ENCODE peak calls at places on chromosome 9, in seven cellular contexts. Y, A, X, D, W, G and N are unnamed samples.

GRCh38 chr9:133086894-133087293 is 25.1 kb downstream of the CEL start:
- DNase-seq in Y (no peak), A (no peak), X (no peak), D (peak), W (no peak), G (no peak), N (no peak)

GRCh38 chr9:131609116-131609830 is 64.0 kb downstream of the PRRT1B start:
- DNase-seq in Y (peak), A (no peak), X (no peak), D (peak), W (no peak), G (no peak), N (peak)

GRCh38 chr9:82081507-82081906 is 92.9 kb downstream of the SPATA31D1 start:
- DNase-seq in Y (no peak), A (no peak), X (no peak), D (no peak), W (no peak), G (no peak), N (no peak)

GRCh38 chr9:114140401-114140800 is 14.9 kb upstream of the COL27A1 start:
- DNase-seq in Y (no peak), A (no peak), X (no peak), D (no peak), W (no peak), G (no peak), N (no peak)

GRCh38 chr9:16794871-16795639 is 75.4 kb downstream of the BNC2 start:
- DNase-seq in Y (peak), A (peak), X (no peak), D (no peak), W (no peak), G (no peak), N (no peak)

GRCh38 chr9:88835038-88835466 is 156.2 kb upstream of the S1PR3 start:
- DNase-seq in Y (peak), A (peak), X (no peak), D (no peak), W (no peak), G (no peak), N (no peak)

GRCh38 chr9:89352874-89353649 is 34.8 kb downstream of the SECISBP2 start:
- DNase-seq in Y (no peak), A (no peak), X (no peak), D (no peak), W (no peak), G (no peak), N (no peak)

GRCh38 chr9:89178162-89179120 is at the start of gene SHC3:
- DNase-seq in Y (peak), A (peak), X (no peak), D (peak), W (no peak), G (no peak), N (no peak)

GRCh38 chr9:97689401-97689800 is 7.7 kb downstream of the XPA start:
- DNase-seq in Y (no peak), A (no peak), X (no peak), D (no peak), W (no peak), G (no peak), N (no peak)

GRCh38 chr9:21295992-21296391 is 9.1 kb downstream of the IFNA5 start:
- DNase-seq in Y (no peak), A (no peak), X (no peak), D (no peak), W (no peak), G (no peak), N (no peak)

GRCh38 chr9:19517202-19517942 is 108.6 kb downstream of the ACER2 start:
- DNase-seq in Y (no peak), A (no peak), X (no peak), D (peak), W (no peak), G (no peak), N (no peak)